ENCODE peak calls at places on chromosomes 6 and 20, in nine cellular contexts. L is heart left ventricle; U is HS-5; M is WTC11; Q is occipital lobe; V is endothelial cell; J is stimulated activated CD8-positive, alpha-beta memory T cell treated with anti-CD3 and anti-CD28 coated beads, Interleukin-7, amount 100 ng/mL, for 48 hours; A is HFFc6; X is body of pancreas. S is an unnamed sample.

GRCh38 chr6:26330835-26331808 is 33.9 kb upstream of the BTN3A2 start:
- DNase-seq in L (no peak), U (no peak), M (peak; percentile 56), Q (no peak), V (no peak), J (peak; percentile 42), A (peak; percentile 61), X (no peak), S (no peak)

GRCh38 chr6:34496103-34496685 is 30.3 kb downstream of the PACSIN1 start:
- DNase-seq in L (no peak), U (no peak), M (no peak), Q (no peak), V (no peak), J (no peak), A (no peak), X (no peak), S (no peak)

GRCh38 chr6:75611702-75612375 is 10.2 kb downstream of the SENP6 start:
- DNase-seq in L (no peak), U (no peak), M (no peak), Q (no peak), V (no peak), J (peak; percentile 59), A (no peak), X (no peak), S (no peak)

GRCh38 chr6:144990768-144991167 is 705.6 kb downstream of the UTRN start:
- DNase-seq in L (no peak), U (no peak), M (no peak), Q (no peak), V (no peak), J (no peak), A (no peak), X (no peak), S (no peak)

GRCh38 chr6:166998256-166999144 is 697 bp upstream of the CEP43 start:
- DNase-seq in L (peak; percentile 31), U (no peak), M (peak; percentile 38), Q (no peak), V (peak; percentile 53), J (peak; percentile 1), A (no peak), X (peak; percentile 6), S (no peak)

GRCh38 chr6:15417811-15418210 is 171.9 kb downstream of the JARID2 start:
- DNase-seq in L (no peak), U (no peak), M (no peak), Q (no peak), V (no peak), J (peak; percentile 54), A (peak; percentile 84), X (no peak), S (no peak)

GRCh38 chr6:52393780-52394179 is 26.4 kb upstream of the EFHC1 start:
- DNase-seq in L (no peak), U (no peak), M (no peak), Q (no peak), V (no peak), J (no peak), A (no peak), X (no peak), S (no peak)

GRCh38 chr6:99347804-99348203 is 1.7 kb downstream of the FAXC start:
- DNase-seq in L (no peak), U (no peak), M (no peak), Q (no peak), V (no peak), J (no peak), A (no peak), X (no peak), S (no peak)

GRCh38 chr20:51529027-51529749 is 13.3 kb downstream of the NFATC2 start:
- DNase-seq in L (no peak), U (no peak), M (no peak), Q (no peak), V (no peak), J (peak; percentile 71), A (peak; percentile 62), X (no peak), S (no peak)

GRCh38 chr6:150567823-150568383 is 31.8 kb upstream of the PLEKHG1 start:
- DNase-seq in L (no peak), U (no peak), M (no peak), Q (peak; percentile 20), V (no peak), J (no peak), A (no peak), X (no peak), S (peak; percentile 11)

GRCh38 chr20:24746351-24746685 is 202.8 kb upstream of the CST7 start:
- DNase-seq in L (no peak), U (no peak), M (peak; percentile 22), Q (no peak), V (no peak), J (no peak), A (no peak), X (peak; percentile 77), S (no peak)

GRCh38 chr6:166119116-166119911 is 48.3 kb downstream of the TBXT start:
- DNase-seq in L (no peak), U (no peak), M (no peak), Q (no peak), V (no peak), J (no peak), A (no peak), X (no peak), S (no peak)

GRCh38 chr20:2840967-2841531 is 504 bp downstream of the VPS16 start:
- DNase-seq in L (peak; percentile 72), U (peak; percentile 49), M (peak; percentile 65), Q (peak; percentile 60), V (peak; percentile 55), J (peak; percentile 29), A (peak; percentile 54), X (peak; percentile 49), S (no peak)

GRCh38 chr6:168081858-168082546 is 3.0 kb upstream of the FRMD1 start:
- DNase-seq in L (no peak), U (no peak), M (no peak), Q (no peak), V (no peak), J (no peak), A (no peak), X (no peak), S (no peak)

GRCh38 chr20:63260943-63261807 is 6.9 kb upstream of the NKAIN4 start:
- DNase-seq in L (no peak), U (no peak), M (no peak), Q (no peak), V (no peak), J (no peak), A (no peak), X (no peak), S (no peak)

GRCh38 chr6:149065658-149066556 is 251.6 kb upstream of the TAB2 start:
- DNase-seq in L (no peak), U (no peak), M (no peak), Q (no peak), V (no peak), J (no peak), A (no peak), X (peak; percentile 62), S (no peak)

GRCh38 chr20:62675156-62675871 is 33.0 kb downstream of the SLCO4A1 start:
- DNase-seq in L (no peak), U (no peak), M (no peak), Q (no peak), V (no peak), J (no peak), A (peak; percentile 22), X (peak; percentile 44), S (no peak)

GRCh38 chr6:108365488-108365887 is 70.6 kb downstream of the AFG1L start:
- DNase-seq in L (no peak), U (no peak), M (no peak), Q (no peak), V (no peak), J (no peak), A (no peak), X (no peak), S (no peak)

GRCh38 chr20:43584448-43585138 is 6.1 kb upstream of the IFT52 start:
- DNase-seq in L (no peak), U (peak; percentile 31), M (no peak), Q (no peak), V (no peak), J (no peak), A (peak; percentile 42), X (no peak), S (no peak)

GRCh38 chr6:107540465-107540857 is 50.5 kb downstream of the SOBP start:
- DNase-seq in L (no peak), U (no peak), M (no peak), Q (no peak), V (no peak), J (no peak), A (no peak), X (no peak), S (no peak)

GRCh38 chr20:10448270-10449156 is 13.4 kb downstream of the SLX4IP start:
- DNase-seq in L (no peak), U (no peak), M (no peak), Q (no peak), V (no peak), J (no peak), A (peak; percentile 19), X (no peak), S (no peak)

GRCh38 chr6:10633216-10633615 is 61.2 kb downstream of the C6orf52 start:
- DNase-seq in L (no peak), U (peak; percentile 83), M (no peak), Q (no peak), V (no peak), J (no peak), A (peak; percentile 91), X (peak; percentile 12), S (no peak)

GRCh38 chr6:28568515-28569108 is 42.9 kb downstream of the GPX5 start:
- DNase-seq in L (no peak), U (no peak), M (no peak), Q (no peak), V (no peak), J (no peak), A (no peak), X (no peak), S (no peak)

GRCh38 chr6:28462401-28462800 is 19.1 kb upstream of the ZSCAN23 start:
- DNase-seq in L (no peak), U (no peak), M (no peak), Q (no peak), V (no peak), J (no peak), A (no peak), X (no peak), S (peak; percentile 26)

GRCh38 chr20:60306516-60306915 is 348.3 kb downstream of the CDH26 start:
- DNase-seq in L (no peak), U (no peak), M (no peak), Q (no peak), V (no peak), J (no peak), A (no peak), X (no peak), S (peak; percentile 14)

GRCh38 chr6:41437604-41438003 is 102.2 kb downstream of the NCR2 start:
- DNase-seq in L (no peak), U (no peak), M (no peak), Q (no peak), V (no peak), J (no peak), A (no peak), X (no peak), S (no peak)

GRCh38 chr20:19973920-19974620 is 43.1 kb upstream of the NAA20 start:
- DNase-seq in L (peak; percentile 59), U (no peak), M (no peak), Q (peak; percentile 18), V (no peak), J (no peak), A (peak; percentile 50), X (peak; percentile 79), S (peak; percentile 23)

GRCh38 chr6:86581833-86582232 is 355.5 kb upstream of the HTR1E start:
- DNase-seq in L (no peak), U (no peak), M (no peak), Q (no peak), V (no peak), J (no peak), A (no peak), X (no peak), S (no peak)

GRCh38 chr20:23782366-23782983 is 31.7 kb upstream of the CST1 start:
- DNase-seq in L (no peak), U (no peak), M (no peak), Q (no peak), V (peak; percentile 44), J (no peak), A (no peak), X (peak; percentile 7), S (no peak)

GRCh38 chr6:137161975-137162374 is 11.5 kb downstream of the IL22RA2 start:
- DNase-seq in L (no peak), U (no peak), M (no peak), Q (no peak), V (no peak), J (no peak), A (no peak), X (no peak), S (no peak)

GRCh38 chr6:169918954-169919549 is 167.6 kb downstream of the ERMARD start:
- DNase-seq in L (no peak), U (no peak), M (no peak), Q (no peak), V (no peak), J (no peak), A (no peak), X (no peak), S (no peak)

S was measured in anterior cingulate cortex.